ENCODE peak calls at places on chromosomes 2 and 18, in five cellular contexts. One of them, this sample, is unnamed.

GRCh38 chr2:101883860-101884259 is 107.9 kb upstream of the IL1R2 start:
- DNase-seq in dorsolateral prefrontal cortex: no peak
- DNase-seq in fibroblast of villous mesenchyme: peak; percentile 68
- DNase-seq in CD8-positive, alpha-beta T cell: peak; percentile 13
- DNase-seq in IMR-90: peak; percentile 59
- DNase-seq in this sample: peak; percentile 61

GRCh38 chr2:160703648-160704585 is 210.3 kb upstream of the RBMS1 start:
- DNase-seq in dorsolateral prefrontal cortex: no peak
- DNase-seq in fibroblast of villous mesenchyme: no peak
- DNase-seq in CD8-positive, alpha-beta T cell: peak; percentile 5
- DNase-seq in IMR-90: no peak
- DNase-seq in this sample: peak; percentile 61

GRCh38 chr2:157732596-157732995 is 103.9 kb upstream of the ACVR1C start:
- DNase-seq in dorsolateral prefrontal cortex: no peak
- DNase-seq in fibroblast of villous mesenchyme: peak; percentile 66
- DNase-seq in CD8-positive, alpha-beta T cell: no peak
- DNase-seq in IMR-90: peak; percentile 23
- DNase-seq in this sample: peak; percentile 12

GRCh38 chr2:152486048-152486736 is 151.2 kb downstream of the FMNL2 start:
- DNase-seq in dorsolateral prefrontal cortex: no peak
- DNase-seq in fibroblast of villous mesenchyme: peak; percentile 38
- DNase-seq in CD8-positive, alpha-beta T cell: no peak
- DNase-seq in IMR-90: no peak
- DNase-seq in this sample: no peak

GRCh38 chr18:51236225-51236624 is 38.7 kb upstream of the MEX3C start:
- DNase-seq in dorsolateral prefrontal cortex: no peak
- DNase-seq in fibroblast of villous mesenchyme: peak; percentile 33
- DNase-seq in CD8-positive, alpha-beta T cell: no peak
- DNase-seq in IMR-90: peak; percentile 13
- DNase-seq in this sample: no peak

GRCh38 chr2:99806758-99807157 is 316.9 kb upstream of the REV1 start:
- DNase-seq in dorsolateral prefrontal cortex: no peak
- DNase-seq in fibroblast of villous mesenchyme: peak; percentile 20
- DNase-seq in CD8-positive, alpha-beta T cell: no peak
- DNase-seq in IMR-90: peak; percentile 81
- DNase-seq in this sample: peak; percentile 65

GRCh38 chr2:234427081-234428058 is 69.5 kb downstream of the ARL4C start:
- DNase-seq in dorsolateral prefrontal cortex: no peak
- DNase-seq in fibroblast of villous mesenchyme: peak; percentile 49
- DNase-seq in CD8-positive, alpha-beta T cell: peak; percentile 35
- DNase-seq in IMR-90: peak; percentile 90
- DNase-seq in this sample: peak; percentile 94

GRCh38 chr2:69965756-69966447 is 4.5 kb upstream of the ASPRV1 start:
- DNase-seq in dorsolateral prefrontal cortex: no peak
- DNase-seq in fibroblast of villous mesenchyme: no peak
- DNase-seq in CD8-positive, alpha-beta T cell: no peak
- DNase-seq in IMR-90: no peak
- DNase-seq in this sample: no peak

GRCh38 chr18:65349635-65350034 is 401.2 kb upstream of the CDH7 start:
- DNase-seq in dorsolateral prefrontal cortex: no peak
- DNase-seq in fibroblast of villous mesenchyme: no peak
- DNase-seq in CD8-positive, alpha-beta T cell: no peak
- DNase-seq in IMR-90: no peak
- DNase-seq in this sample: no peak

GRCh38 chr2:60926751-60927568 is 45.6 kb downstream of the REL start:
- DNase-seq in dorsolateral prefrontal cortex: no peak
- DNase-seq in fibroblast of villous mesenchyme: peak; percentile 64
- DNase-seq in CD8-positive, alpha-beta T cell: no peak
- DNase-seq in IMR-90: peak; percentile 70
- DNase-seq in this sample: peak; percentile 87

GRCh38 chr18:13447621-13448020 is 229.1 kb downstream of the LDLRAD4 start:
- DNase-seq in dorsolateral prefrontal cortex: no peak
- DNase-seq in fibroblast of villous mesenchyme: peak; percentile 66
- DNase-seq in CD8-positive, alpha-beta T cell: no peak
- DNase-seq in IMR-90: peak; percentile 48
- DNase-seq in this sample: peak; percentile 95

GRCh38 chr2:43020296-43020695 is 206.1 kb downstream of the ZFP36L2 start:
- DNase-seq in dorsolateral prefrontal cortex: no peak
- DNase-seq in fibroblast of villous mesenchyme: no peak
- DNase-seq in CD8-positive, alpha-beta T cell: no peak
- DNase-seq in IMR-90: no peak
- DNase-seq in this sample: no peak

GRCh38 chr2:217897816-217898806 is 104.7 kb downstream of the TNS1 start:
- DNase-seq in dorsolateral prefrontal cortex: peak; percentile 38
- DNase-seq in fibroblast of villous mesenchyme: no peak
- DNase-seq in CD8-positive, alpha-beta T cell: no peak
- DNase-seq in IMR-90: no peak
- DNase-seq in this sample: no peak

GRCh38 chr2:155223781-155224406 is 525.4 kb downstream of the KCNJ3 start:
- DNase-seq in dorsolateral prefrontal cortex: no peak
- DNase-seq in fibroblast of villous mesenchyme: peak; percentile 11
- DNase-seq in CD8-positive, alpha-beta T cell: no peak
- DNase-seq in IMR-90: no peak
- DNase-seq in this sample: no peak

GRCh38 chr2:238415036-238415764 is 11.5 kb upstream of the ASB1 start:
- DNase-seq in dorsolateral prefrontal cortex: no peak
- DNase-seq in fibroblast of villous mesenchyme: no peak
- DNase-seq in CD8-positive, alpha-beta T cell: peak; percentile 22
- DNase-seq in IMR-90: no peak
- DNase-seq in this sample: no peak

GRCh38 chr18:41660654-41661053 is 294.4 kb upstream of the PIK3C3 start:
- DNase-seq in dorsolateral prefrontal cortex: no peak
- DNase-seq in fibroblast of villous mesenchyme: no peak
- DNase-seq in CD8-positive, alpha-beta T cell: no peak
- DNase-seq in IMR-90: no peak
- DNase-seq in this sample: no peak

GRCh38 chr2:148812306-148812705 is 62.7 kb upstream of the KIF5C start:
- DNase-seq in dorsolateral prefrontal cortex: peak; percentile 46
- DNase-seq in fibroblast of villous mesenchyme: peak; percentile 49
- DNase-seq in CD8-positive, alpha-beta T cell: no peak
- DNase-seq in IMR-90: peak; percentile 51
- DNase-seq in this sample: peak; percentile 25

GRCh38 chr18:31211047-31211446 is 48.4 kb upstream of the DSC1 start:
- DNase-seq in dorsolateral prefrontal cortex: no peak
- DNase-seq in fibroblast of villous mesenchyme: no peak
- DNase-seq in CD8-positive, alpha-beta T cell: no peak
- DNase-seq in IMR-90: no peak
- DNase-seq in this sample: no peak

GRCh38 chr2:219056176-219056895 is 4.4 kb downstream of the IHH start:
- DNase-seq in dorsolateral prefrontal cortex: no peak
- DNase-seq in fibroblast of villous mesenchyme: no peak
- DNase-seq in CD8-positive, alpha-beta T cell: no peak
- DNase-seq in IMR-90: no peak
- DNase-seq in this sample: no peak

GRCh38 chr18:56831988-56832387 is 180.8 kb downstream of the WDR7 start:
- DNase-seq in dorsolateral prefrontal cortex: no peak
- DNase-seq in fibroblast of villous mesenchyme: peak; percentile 79
- DNase-seq in CD8-positive, alpha-beta T cell: no peak
- DNase-seq in IMR-90: peak; percentile 35
- DNase-seq in this sample: no peak

GRCh38 chr2:147499785-147500184 is 345.0 kb upstream of the ACVR2A start:
- DNase-seq in dorsolateral prefrontal cortex: no peak
- DNase-seq in fibroblast of villous mesenchyme: no peak
- DNase-seq in CD8-positive, alpha-beta T cell: no peak
- DNase-seq in IMR-90: no peak
- DNase-seq in this sample: no peak

GRCh38 chr2:98027955-98028593 is 32.3 kb upstream of the TMEM131 start:
- DNase-seq in dorsolateral prefrontal cortex: no peak
- DNase-seq in fibroblast of villous mesenchyme: peak; percentile 26
- DNase-seq in CD8-positive, alpha-beta T cell: no peak
- DNase-seq in IMR-90: peak; percentile 68
- DNase-seq in this sample: peak; percentile 61

GRCh38 chr2:102033028-102033749 is 41.4 kb downstream of the IL1R2 start:
- DNase-seq in dorsolateral prefrontal cortex: no peak
- DNase-seq in fibroblast of villous mesenchyme: peak; percentile 98
- DNase-seq in CD8-positive, alpha-beta T cell: no peak
- DNase-seq in IMR-90: peak; percentile 79
- DNase-seq in this sample: peak; percentile 87

GRCh38 chr2:164843346-164843841 is 1.8 kb upstream of the COBLL1 start:
- DNase-seq in dorsolateral prefrontal cortex: no peak
- DNase-seq in fibroblast of villous mesenchyme: peak; percentile 90
- DNase-seq in CD8-positive, alpha-beta T cell: no peak
- DNase-seq in IMR-90: no peak
- DNase-seq in this sample: peak; percentile 42

GRCh38 chr18:38305941-38306340 is 740.3 kb upstream of the CELF4 start:
- DNase-seq in dorsolateral prefrontal cortex: no peak
- DNase-seq in fibroblast of villous mesenchyme: no peak
- DNase-seq in CD8-positive, alpha-beta T cell: no peak
- DNase-seq in IMR-90: no peak
- DNase-seq in this sample: no peak

GRCh38 chr2:69131983-69132675 is 119.2 kb downstream of the ANTXR1 start:
- DNase-seq in dorsolateral prefrontal cortex: no peak
- DNase-seq in fibroblast of villous mesenchyme: no peak
- DNase-seq in CD8-positive, alpha-beta T cell: no peak
- DNase-seq in IMR-90: no peak
- DNase-seq in this sample: no peak

GRCh38 chr2:12555012-12555645 is 161.6 kb upstream of the TRIB2 start:
- DNase-seq in dorsolateral prefrontal cortex: no peak
- DNase-seq in fibroblast of villous mesenchyme: peak; percentile 67
- DNase-seq in CD8-positive, alpha-beta T cell: no peak
- DNase-seq in IMR-90: peak; percentile 80
- DNase-seq in this sample: peak; percentile 32
- TF ChIP-seq CTCF in dorsolateral prefrontal cortex: no peak
- TF ChIP-seq CTCF in fibroblast of villous mesenchyme: peak; percentile 19
- TF ChIP-seq CTCF in CD8-positive, alpha-beta T cell: no peak
- TF ChIP-seq CTCF in IMR-90: no peak
- TF ChIP-seq CTCF in this sample: peak; percentile 36

GRCh38 chr2:49860834-49861233 is 706.5 kb upstream of the FSHR start:
- DNase-seq in dorsolateral prefrontal cortex: no peak
- DNase-seq in fibroblast of villous mesenchyme: no peak
- DNase-seq in CD8-positive, alpha-beta T cell: no peak
- DNase-seq in IMR-90: no peak
- DNase-seq in this sample: no peak
- H3K4me3 ChIP-seq in dorsolateral prefrontal cortex: no peak overlapping the region
- H3K4me3 ChIP-seq in fibroblast of villous mesenchyme: no peak overlapping the region
- H3K4me3 ChIP-seq in CD8-positive, alpha-beta T cell: no peak overlapping the region
- H3K4me3 ChIP-seq in IMR-90: no peak overlapping the region
- H3K4me3 ChIP-seq in this sample: no peak overlapping the region

GRCh38 chr2:205994344-205994743 is 91.6 kb downstream of the INO80D start:
- DNase-seq in dorsolateral prefrontal cortex: no peak
- DNase-seq in fibroblast of villous mesenchyme: no peak
- DNase-seq in CD8-positive, alpha-beta T cell: no peak
- DNase-seq in IMR-90: no peak
- DNase-seq in this sample: no peak

GRCh38 chr2:205996156-205996555 is 89.8 kb downstream of the INO80D start:
- DNase-seq in dorsolateral prefrontal cortex: no peak
- DNase-seq in fibroblast of villous mesenchyme: no peak
- DNase-seq in CD8-positive, alpha-beta T cell: no peak
- DNase-seq in IMR-90: no peak
- DNase-seq in this sample: peak; percentile 53

GRCh38 chr2:205990104-205990503 is 95.9 kb downstream of the INO80D start:
- DNase-seq in dorsolateral prefrontal cortex: no peak
- DNase-seq in fibroblast of villous mesenchyme: no peak
- DNase-seq in CD8-positive, alpha-beta T cell: no peak
- DNase-seq in IMR-90: no peak
- DNase-seq in this sample: no peak

GRCh38 chr2:205998601-205999000 is 87.4 kb downstream of the INO80D start:
- DNase-seq in dorsolateral prefrontal cortex: no peak
- DNase-seq in fibroblast of villous mesenchyme: no peak
- DNase-seq in CD8-positive, alpha-beta T cell: no peak
- DNase-seq in IMR-90: peak; percentile 30
- DNase-seq in this sample: no peak

GRCh38 chr2:205995260-205995659 is 90.7 kb downstream of the INO80D start:
- DNase-seq in dorsolateral prefrontal cortex: no peak
- DNase-seq in fibroblast of villous mesenchyme: no peak
- DNase-seq in CD8-positive, alpha-beta T cell: no peak
- DNase-seq in IMR-90: no peak
- DNase-seq in this sample: no peak
- TF ChIP-seq CTCF in dorsolateral prefrontal cortex: no peak
- TF ChIP-seq CTCF in fibroblast of villous mesenchyme: no peak
- TF ChIP-seq CTCF in CD8-positive, alpha-beta T cell: no peak
- TF ChIP-seq CTCF in IMR-90: no peak
- TF ChIP-seq CTCF in this sample: no peak

GRCh38 chr2:7666561-7667259 is 749.5 kb downstream of the RNF144A start:
- DNase-seq in dorsolateral prefrontal cortex: no peak
- DNase-seq in fibroblast of villous mesenchyme: no peak
- DNase-seq in CD8-positive, alpha-beta T cell: no peak
- DNase-seq in IMR-90: no peak
- DNase-seq in this sample: no peak
- H3K4me3 ChIP-seq in dorsolateral prefrontal cortex: no peak overlapping the region
- H3K4me3 ChIP-seq in fibroblast of villous mesenchyme: no peak overlapping the region
- H3K4me3 ChIP-seq in CD8-positive, alpha-beta T cell: no peak overlapping the region
- H3K4me3 ChIP-seq in IMR-90: no peak overlapping the region
- H3K4me3 ChIP-seq in this sample: no peak overlapping the region